ENCODE peak calls at places on chromosomes 2 and 18, in five cellular contexts. One of them, this sample, is unnamed.

GRCh38 chr2:214376631-214377624 is 33.9 kb upstream of the VWC2L start:
- DNase-seq in fibroblast of lung: no peak
- DNase-seq in GM23248: peak
- DNase-seq in hepatocyte: no peak
- DNase-seq in K562: no peak
- DNase-seq in this sample: no peak

GRCh38 chr2:120177011-120177621 is 46.1 kb downstream of the TMEM185B start:
- DNase-seq in hepatocyte: no peak
- DNase-seq in GM23248: no peak
- DNase-seq in fibroblast of lung: no peak
- DNase-seq in K562: peak
- DNase-seq in this sample: peak

GRCh38 chr18:78238404-78239089 is 741.1 kb upstream of the SALL3 start:
- DNase-seq in hepatocyte: no peak
- DNase-seq in GM23248: no peak
- DNase-seq in K562: no peak
- DNase-seq in fibroblast of lung: no peak
- DNase-seq in this sample: peak

GRCh38 chr18:79934311-79935097 is 16.9 kb downstream of the SLC66A2 start:
- DNase-seq in hepatocyte: peak
- DNase-seq in GM23248: no peak
- DNase-seq in fibroblast of lung: no peak
- DNase-seq in K562: no peak
- DNase-seq in this sample: no peak

GRCh38 chr2:26330114-26330581 is 15.8 kb upstream of the SELENOI start:
- DNase-seq in hepatocyte: peak
- DNase-seq in GM23248: peak
- DNase-seq in fibroblast of lung: peak
- DNase-seq in K562: peak
- DNase-seq in this sample: peak

GRCh38 chr2:45220227-45220626 is 211.0 kb upstream of the SIX2 start:
- DNase-seq in K562: no peak
- DNase-seq in GM23248: no peak
- DNase-seq in fibroblast of lung: peak
- DNase-seq in hepatocyte: no peak
- DNase-seq in this sample: no peak

GRCh38 chr2:225354281-225354774 is 45.2 kb upstream of the NYAP2 start:
- DNase-seq in GM23248: peak
- DNase-seq in K562: no peak
- DNase-seq in fibroblast of lung: no peak
- DNase-seq in hepatocyte: peak
- DNase-seq in this sample: peak

GRCh38 chr2:223735659-223736244 is 101.6 kb downstream of the AP1S3 start:
- DNase-seq in K562: no peak
- DNase-seq in fibroblast of lung: peak
- DNase-seq in hepatocyte: peak
- DNase-seq in GM23248: peak
- DNase-seq in this sample: no peak

GRCh38 chr2:133266075-133266925 is 302.0 kb downstream of the NCKAP5 start:
- DNase-seq in GM23248: peak
- DNase-seq in fibroblast of lung: peak
- DNase-seq in hepatocyte: peak
- DNase-seq in K562: no peak
- DNase-seq in this sample: peak

GRCh38 chr18:2223394-2223793 is 347.9 kb downstream of the METTL4 start:
- DNase-seq in fibroblast of lung: peak
- DNase-seq in hepatocyte: peak
- DNase-seq in GM23248: peak
- DNase-seq in K562: no peak
- DNase-seq in this sample: peak

GRCh38 chr2:70894765-70895164 is 40.9 kb upstream of the ATP6V1B1 start:
- DNase-seq in hepatocyte: no peak
- DNase-seq in fibroblast of lung: no peak
- DNase-seq in GM23248: no peak
- DNase-seq in K562: no peak
- DNase-seq in this sample: no peak

GRCh38 chr2:157725856-157726255 is 97.2 kb upstream of the ACVR1C start:
- DNase-seq in GM23248: no peak
- DNase-seq in hepatocyte: no peak
- DNase-seq in fibroblast of lung: peak
- DNase-seq in K562: no peak
- DNase-seq in this sample: no peak

GRCh38 chr18:11034816-11035215 is 114.6 kb downstream of the PIEZO2 start:
- DNase-seq in hepatocyte: no peak
- DNase-seq in fibroblast of lung: peak
- DNase-seq in K562: no peak
- DNase-seq in GM23248: peak
- DNase-seq in this sample: no peak

GRCh38 chr2:169173876-169174275 is 104.5 kb downstream of the DHRS9 start:
- DNase-seq in GM23248: no peak
- DNase-seq in fibroblast of lung: no peak
- DNase-seq in K562: no peak
- DNase-seq in hepatocyte: no peak
- DNase-seq in this sample: no peak

GRCh38 chr18:23540867-23541266 is 37.6 kb downstream of the RMC1 start:
- DNase-seq in GM23248: no peak
- DNase-seq in fibroblast of lung: no peak
- DNase-seq in hepatocyte: no peak
- DNase-seq in K562: peak
- DNase-seq in this sample: no peak

GRCh38 chr18:23588836-23589560 is 2.7 kb upstream of the NPC1 start:
- DNase-seq in GM23248: no peak
- DNase-seq in fibroblast of lung: no peak
- DNase-seq in hepatocyte: no peak
- DNase-seq in K562: no peak
- DNase-seq in this sample: peak

GRCh38 chr18:63220903-63221302 is 98.7 kb downstream of the BCL2 start:
- DNase-seq in GM23248: no peak
- DNase-seq in K562: no peak
- DNase-seq in fibroblast of lung: no peak
- DNase-seq in hepatocyte: no peak
- DNase-seq in this sample: no peak

GRCh38 chr2:86068098-86069047 is 37.3 kb downstream of the POLR1A start:
- DNase-seq in K562: no peak
- DNase-seq in fibroblast of lung: peak
- DNase-seq in hepatocyte: no peak
- DNase-seq in GM23248: peak
- DNase-seq in this sample: no peak

GRCh38 chr2:80852808-80853139 is 548.2 kb upstream of the LRRTM1 start:
- DNase-seq in GM23248: no peak
- DNase-seq in fibroblast of lung: no peak
- DNase-seq in hepatocyte: no peak
- DNase-seq in K562: no peak
- DNase-seq in this sample: peak

DNA sequence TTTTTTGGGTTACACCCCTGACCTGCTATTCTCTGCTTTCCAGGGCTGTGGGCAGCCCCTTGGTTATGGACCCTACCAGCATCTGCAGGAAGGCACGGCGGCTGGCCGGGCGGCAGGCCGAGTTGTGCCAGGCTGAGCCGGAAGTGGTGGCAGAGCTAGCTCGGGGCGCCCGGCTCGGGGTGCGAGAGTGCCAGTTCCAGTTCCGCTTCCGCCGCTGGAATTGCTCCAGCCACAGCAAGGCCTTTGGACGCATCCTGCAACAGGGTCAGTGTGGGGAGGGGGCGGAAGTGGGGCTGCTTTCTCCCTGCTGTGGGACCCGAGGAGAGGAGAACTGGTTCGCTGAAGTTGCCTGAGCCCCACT is 9.7 kb upstream of the WNT10A start:
- DNase-seq in K562: no peak
- DNase-seq in fibroblast of lung: no peak
- DNase-seq in GM23248: no peak
- DNase-seq in hepatocyte: no peak
- DNase-seq in this sample: no peak
- TF ChIP-seq EZH2 in K562: no peak
- TF ChIP-seq EZH2 in fibroblast of lung: no peak
- TF ChIP-seq EZH2 in GM23248: peak
- TF ChIP-seq EZH2 in hepatocyte: peak
- TF ChIP-seq EZH2 in this sample: no peak

GRCh38 chr2:235642446-235643107 is 148.7 kb downstream of the AGAP1 start:
- DNase-seq in hepatocyte: no peak
- DNase-seq in GM23248: peak
- DNase-seq in K562: peak
- DNase-seq in fibroblast of lung: peak
- DNase-seq in this sample: no peak
- H3K4me3 ChIP-seq in hepatocyte: no peak
- H3K4me3 ChIP-seq in GM23248: no peak
- H3K4me3 ChIP-seq in K562: no peak
- H3K4me3 ChIP-seq in fibroblast of lung: no peak
- H3K4me3 ChIP-seq in this sample: no peak

GRCh38 chr2:192718340-192718739 is 523.6 kb upstream of the TMEFF2 start:
- DNase-seq in K562: no peak
- DNase-seq in hepatocyte: no peak
- DNase-seq in GM23248: no peak
- DNase-seq in fibroblast of lung: no peak
- DNase-seq in this sample: no peak

GRCh38 chr2:192719630-192720029 is 524.9 kb upstream of the TMEFF2 start:
- DNase-seq in K562: no peak
- DNase-seq in hepatocyte: no peak
- DNase-seq in GM23248: no peak
- DNase-seq in fibroblast of lung: no peak
- DNase-seq in this sample: no peak
- TF ChIP-seq EZH2 in K562: no peak
- TF ChIP-seq EZH2 in hepatocyte: no peak
- TF ChIP-seq EZH2 in GM23248: no peak
- TF ChIP-seq EZH2 in fibroblast of lung: no peak
- TF ChIP-seq EZH2 in this sample: no peak

GRCh38 chr2:84033347-84033974 is 425.6 kb downstream of the SUCLG1 start:
- DNase-seq in K562: no peak
- DNase-seq in fibroblast of lung: no peak
- DNase-seq in hepatocyte: no peak
- DNase-seq in GM23248: no peak
- DNase-seq in this sample: no peak
- H3K4me3 ChIP-seq in K562: no peak
- H3K4me3 ChIP-seq in fibroblast of lung: no peak
- H3K4me3 ChIP-seq in hepatocyte: no peak
- H3K4me3 ChIP-seq in GM23248: peak
- H3K4me3 ChIP-seq in this sample: no peak

DNA sequence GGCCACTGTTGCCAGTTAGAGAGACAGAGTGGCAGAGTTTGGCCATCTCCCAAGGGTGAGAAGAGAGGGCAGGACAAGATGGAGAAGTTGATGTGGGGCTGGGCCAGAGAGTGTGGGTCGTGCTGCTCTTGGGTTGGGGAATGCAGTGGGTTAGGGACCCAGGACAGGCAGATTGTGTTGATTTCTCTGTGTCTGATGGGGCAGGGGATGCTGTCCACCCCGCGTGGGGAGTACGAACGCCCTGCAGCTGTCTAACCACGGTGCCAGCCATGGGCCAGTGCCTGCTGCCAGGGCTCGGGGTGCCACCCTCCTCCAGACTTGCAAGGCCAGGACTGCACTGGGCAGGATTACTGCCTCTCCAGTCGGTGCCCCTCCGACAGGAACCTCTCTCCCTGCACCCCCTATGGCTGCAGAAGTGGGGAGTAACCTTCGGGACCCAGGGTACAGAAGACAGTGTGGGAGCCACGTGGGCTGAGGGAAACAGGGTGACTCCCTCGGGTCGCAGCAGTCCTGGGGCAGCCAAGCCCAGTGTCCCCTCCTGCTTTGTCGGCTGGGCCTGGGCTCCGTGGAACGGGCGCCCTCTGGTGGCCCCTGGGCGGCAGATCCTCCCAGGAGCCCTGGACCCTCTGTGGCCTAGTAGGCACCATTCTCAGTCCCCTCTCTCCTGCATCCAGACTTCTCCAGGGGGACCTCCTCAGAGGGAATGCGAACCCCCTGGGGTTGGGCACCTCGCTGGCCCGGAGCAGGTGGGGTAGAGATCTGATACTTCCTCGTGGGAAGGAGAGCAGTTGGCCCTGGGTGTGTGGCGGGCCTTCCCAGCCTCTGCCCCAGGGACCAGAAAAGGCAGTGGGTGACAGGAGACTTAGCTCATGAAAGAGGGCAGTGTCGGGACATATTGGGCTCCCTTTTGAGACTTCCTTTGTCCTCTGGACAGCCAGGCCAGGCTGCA is 2.7 kb downstream of the GPC1 start:
- DNase-seq in hepatocyte: peak
- DNase-seq in GM23248: peak
- DNase-seq in fibroblast of lung: peak
- DNase-seq in K562: peak
- DNase-seq in this sample: peak
- TF ChIP-seq EZH2 in hepatocyte: no peak
- TF ChIP-seq EZH2 in GM23248: no peak
- TF ChIP-seq EZH2 in fibroblast of lung: no peak
- TF ChIP-seq EZH2 in K562: no peak
- TF ChIP-seq EZH2 in this sample: no peak

GRCh38 chr2:113175736-113176695 is 2.2 kb downstream of the PSD4 start:
- DNase-seq in fibroblast of lung: no peak
- DNase-seq in GM23248: no peak
- DNase-seq in hepatocyte: no peak
- DNase-seq in K562: no peak
- DNase-seq in this sample: no peak

GRCh38 chr2:113173563-113174368 is at the start of gene PSD4:
- DNase-seq in hepatocyte: no peak
- DNase-seq in K562: peak
- DNase-seq in GM23248: no peak
- DNase-seq in fibroblast of lung: no peak
- DNase-seq in this sample: no peak

GRCh38 chr2:113174369-113174735 is 581 bp downstream of the PSD4 start:
- DNase-seq in hepatocyte: no peak
- DNase-seq in GM23248: no peak
- DNase-seq in fibroblast of lung: no peak
- DNase-seq in K562: peak
- DNase-seq in this sample: no peak

GRCh38 chr2:113176696-113177355 is 3.1 kb downstream of the PSD4 start:
- DNase-seq in K562: no peak
- DNase-seq in fibroblast of lung: no peak
- DNase-seq in hepatocyte: no peak
- DNase-seq in GM23248: no peak
- DNase-seq in this sample: no peak

DNA sequence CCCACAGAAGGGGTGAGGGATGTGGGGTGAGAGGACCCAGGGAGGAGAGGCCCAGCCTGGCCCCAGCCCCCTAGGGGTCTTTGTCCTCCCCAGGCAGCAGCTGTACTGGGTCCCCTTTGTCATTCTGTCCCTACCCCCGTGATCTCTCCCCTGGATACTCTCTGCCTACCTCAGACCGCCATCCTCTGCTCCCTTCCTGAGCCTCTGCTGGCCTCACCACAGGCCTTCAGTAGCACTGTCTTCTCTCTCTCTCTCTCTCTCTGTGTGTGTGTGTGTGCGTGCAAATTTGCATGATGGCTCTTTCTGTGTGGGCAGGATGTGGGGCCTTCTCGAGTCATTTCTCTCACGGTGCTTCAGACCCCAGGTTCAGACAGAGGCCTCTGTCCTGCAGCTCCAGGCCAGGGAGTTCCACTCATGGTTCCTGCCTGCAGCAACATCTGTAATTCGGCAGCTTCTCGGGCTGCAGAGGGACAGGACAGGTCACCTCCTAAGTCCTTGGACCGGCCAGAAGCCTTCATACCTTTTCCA is 1.4 kb downstream of the PSD4 start:
- DNase-seq in fibroblast of lung: no peak
- DNase-seq in K562: no peak
- DNase-seq in GM23248: no peak
- DNase-seq in hepatocyte: no peak
- DNase-seq in this sample: no peak
- H3K4me3 ChIP-seq in fibroblast of lung: no peak
- H3K4me3 ChIP-seq in K562: peak
- H3K4me3 ChIP-seq in GM23248: no peak
- H3K4me3 ChIP-seq in hepatocyte: no peak
- H3K4me3 ChIP-seq in this sample: no peak